ENCODE peak calls at places on chromosomes 1 and 21, in four cellular contexts. One of them, this sample, is unnamed.

GRCh38 chr1:77796695-77797405 is 17.4 kb downstream of the MIGA1 start:
- DNase-seq in HT1080: peak
- DNase-seq in pancreas: no peak
- DNase-seq in left cardiac atrium: no peak
- DNase-seq in this sample: no peak

GRCh38 chr1:119659628-119660027 is 11.6 kb upstream of the ZNF697 start:
- DNase-seq in HT1080: no peak
- DNase-seq in pancreas: no peak
- DNase-seq in left cardiac atrium: peak
- DNase-seq in this sample: no peak

GRCh38 chr1:237386362-237387143 is 344.6 kb downstream of the RYR2 start:
- DNase-seq in HT1080: peak
- DNase-seq in pancreas: no peak
- DNase-seq in left cardiac atrium: no peak
- DNase-seq in this sample: peak

GRCh38 chr1:203632941-203633340 is 6.3 kb downstream of the ATP2B4 start:
- DNase-seq in HT1080: no peak
- DNase-seq in pancreas: no peak
- DNase-seq in left cardiac atrium: no peak
- DNase-seq in this sample: no peak

GRCh38 chr1:180791806-180792205 is 120.9 kb upstream of the KIAA1614 start:
- DNase-seq in HT1080: peak
- DNase-seq in pancreas: no peak
- DNase-seq in left cardiac atrium: no peak
- DNase-seq in this sample: no peak

GRCh38 chr1:169538998-169539871 is 47.0 kb downstream of the F5 start:
- DNase-seq in HT1080: peak
- DNase-seq in pancreas: no peak
- DNase-seq in left cardiac atrium: no peak
- DNase-seq in this sample: peak

GRCh38 chr21:32868631-32869454 is 97.3 kb upstream of the PAXBP1 start:
- DNase-seq in HT1080: no peak
- DNase-seq in pancreas: no peak
- DNase-seq in left cardiac atrium: no peak
- DNase-seq in this sample: no peak

GRCh38 chr1:62109124-62109523 is 85.5 kb upstream of the L1TD1 start:
- DNase-seq in HT1080: no peak
- DNase-seq in pancreas: no peak
- DNase-seq in left cardiac atrium: no peak
- DNase-seq in this sample: no peak

GRCh38 chr1:80722611-80723010 is 1078.1 kb upstream of the ADGRL2 start:
- DNase-seq in HT1080: no peak
- DNase-seq in pancreas: peak
- DNase-seq in left cardiac atrium: no peak
- DNase-seq in this sample: no peak